ENCODE peak calls at places on chromosome 9, in ten cellular contexts. P is endothelial cell; Y is frontal cortex; Q is lower leg skin; M is psoas muscle; H is T-helper 2 cell; Z is NCI-H774; T is tibial artery; C is NK-92 treated with Interleukin-12 subunit alpha and Interleukin-12 subunit beta, amount 100 ng/mL, for 24 hours; O is osteocyte. W is an unnamed sample.

GRCh38 chr9:16180091-16180490 is 627.2 kb downstream of the CCDC171 start:
- DNase-seq in P (no peak), Y (no peak), Q (no peak), M (no peak), H (no peak), Z (no peak), T (no peak), C (no peak), O (no peak), W (no peak)

GRCh38 chr9:4114569-4115505 is 185.0 kb downstream of the GLIS3 start:
- DNase-seq in P (no peak), Y (no peak), Q (no peak), M (no peak), H (no peak), Z (no peak), T (no peak), C (no peak), O (no peak), W (no peak)

GRCh38 chr9:33236571-33236970 is 3.4 kb upstream of the SPINK4 start:
- DNase-seq in P (no peak), Y (no peak), Q (no peak), M (no peak), H (no peak), Z (no peak), T (no peak), C (no peak), O (no peak), W (no peak)

GRCh38 chr9:99824378-99825157 is 2.9 kb downstream of the NR4A3 start:
- DNase-seq in P (peak; percentile 71), Y (peak; percentile 43), Q (peak; percentile 88), M (peak; percentile 59), H (peak; percentile 81), Z (no peak), T (no peak), C (no peak), O (peak; percentile 86), W (no peak)

GRCh38 chr9:117266855-117267497 is 147.9 kb downstream of the ASTN2 start:
- DNase-seq in P (no peak), Y (no peak), Q (no peak), M (no peak), H (no peak), Z (no peak), T (no peak), C (no peak), O (no peak), W (no peak)

GRCh38 chr9:16445141-16445920 is 425.1 kb downstream of the BNC2 start:
- DNase-seq in P (no peak), Y (no peak), Q (no peak), M (no peak), H (no peak), Z (peak; percentile 27), T (no peak), C (no peak), O (no peak), W (no peak)

GRCh38 chr9:68685770-68686169 is 19.3 kb upstream of the PIP5K1B start:
- DNase-seq in P (peak; percentile 33), Y (no peak), Q (no peak), M (no peak), H (peak; percentile 16), Z (no peak), T (no peak), C (no peak), O (no peak), W (no peak)

GRCh38 chr9:105425817-105426433 is 21.9 kb upstream of the FSD1L start:
- DNase-seq in P (no peak), Y (no peak), Q (no peak), M (no peak), H (peak; percentile 9), Z (no peak), T (no peak), C (no peak), O (no peak), W (peak; percentile 9)

GRCh38 chr9:75239176-75239575 is 150.9 kb downstream of the OSTF1 start:
- DNase-seq in P (no peak), Y (no peak), Q (no peak), M (no peak), H (no peak), Z (no peak), T (no peak), C (no peak), O (no peak), W (no peak)

GRCh38 chr9:94894111-94894699 is 167.7 kb downstream of the AOPEP start:
- DNase-seq in P (no peak), Y (no peak), Q (no peak), M (no peak), H (no peak), Z (no peak), T (no peak), C (no peak), O (no peak), W (no peak)

GRCh38 chr9:36676823-36677521 is 104.3 kb downstream of the MELK start:
- DNase-seq in P (no peak), Y (no peak), Q (no peak), M (no peak), H (no peak), Z (no peak), T (no peak), C (no peak), O (no peak), W (no peak)

GRCh38 chr9:68804911-68805889 is 100.2 kb downstream of the PIP5K1B start:
- DNase-seq in P (no peak), Y (no peak), Q (no peak), M (no peak), H (no peak), Z (no peak), T (no peak), C (no peak), O (no peak), W (no peak)

W was measured in NCI-H1105.